ENCODE peak calls at places on chromosomes 6 and 20, in seven cellular contexts. Q is IMR-90, J is GM23338, C is H9, F is HCT116, I is OCI-LY7, W is fibroblast of lung. E is an unnamed sample.

GRCh38 chr20:16530201-16530681 is 43.0 kb downstream of the KIF16B start:
- DNase-seq in Q (peak; percentile 56), J (no peak), C (no peak), F (peak; percentile 83), I (no peak), W (peak; percentile 47), E (peak; percentile 38)

GRCh38 chr6:120965814-120966213 is 368.5 kb downstream of the TBC1D32 start:
- DNase-seq in Q (no peak), J (no peak), C (no peak), F (peak; percentile 1), I (no peak), W (peak; percentile 17), E (peak; percentile 33)

GRCh38 chr20:50632701-50633100 is 58.6 kb downstream of the RIPOR3 start:
- DNase-seq in Q (no peak), J (no peak), C (no peak), F (no peak), I (no peak), W (no peak), E (no peak)

GRCh38 chr6:129959358-129959930 is 58.9 kb upstream of the L3MBTL3 start:
- DNase-seq in Q (no peak), J (no peak), C (no peak), F (no peak), I (no peak), W (no peak), E (no peak)

GRCh38 chr20:50783390-50783789 is 11.5 kb upstream of the BCAS4 start:
- DNase-seq in Q (no peak), J (no peak), C (no peak), F (no peak), I (no peak), W (no peak), E (no peak)

GRCh38 chr6:10565913-10566312 is 44.8 kb downstream of the GCNT2 start:
- DNase-seq in Q (no peak), J (no peak), C (no peak), F (no peak), I (no peak), W (no peak), E (no peak)

GRCh38 chr6:159819932-159820640 is 20.0 kb downstream of the PNLDC1 start:
- DNase-seq in Q (no peak), J (no peak), C (peak; percentile 57), F (no peak), I (peak; percentile 54), W (no peak), E (no peak)

GRCh38 chr6:43951063-43951755 is 176.0 kb downstream of the MRPL14 start:
- DNase-seq in Q (no peak), J (peak; percentile 86), C (peak; percentile 91), F (peak; percentile 10), I (peak; percentile 28), W (no peak), E (no peak)

GRCh38 chr20:7136886-7137285 is 369.4 kb downstream of the BMP2 start:
- DNase-seq in Q (no peak), J (no peak), C (no peak), F (no peak), I (no peak), W (no peak), E (peak; percentile 17)

GRCh38 chr6:13152804-13153203 is 175.5 kb downstream of the TBC1D7 start:
- DNase-seq in Q (no peak), J (peak; percentile 86), C (peak; percentile 75), F (no peak), I (no peak), W (no peak), E (no peak)

GRCh38 chr6:44976677-44977405 is 351.3 kb upstream of the RUNX2 start:
- DNase-seq in Q (peak; percentile 12), J (no peak), C (no peak), F (no peak), I (no peak), W (peak; percentile 65), E (peak; percentile 63)

GRCh38 chr6:127302728-127303675 is 36.3 kb downstream of the RNF146 start:
- DNase-seq in Q (peak; percentile 48), J (peak; percentile 49), C (no peak), F (peak; percentile 16), I (peak; percentile 73), W (peak; percentile 33), E (peak; percentile 33)

DNA sequence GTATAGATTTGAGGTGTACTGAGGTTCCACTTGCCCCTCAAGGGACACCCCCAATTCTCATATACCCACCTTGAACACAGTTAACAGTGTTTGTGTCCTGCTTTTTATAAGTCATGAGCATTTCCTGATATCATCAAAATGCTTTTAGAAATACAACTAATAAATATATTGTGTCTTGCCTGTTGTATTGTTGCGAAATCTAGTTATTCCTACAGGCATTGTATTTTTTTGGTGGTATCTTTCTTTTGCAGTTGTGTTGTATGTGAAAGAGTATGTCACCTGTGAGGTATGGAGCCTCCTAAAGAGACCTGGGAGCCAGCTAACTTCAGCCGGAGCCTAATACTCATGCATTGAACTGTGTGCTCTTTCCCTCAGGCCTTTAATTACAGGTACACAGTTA is 40.7 kb downstream of the CDYL start:
- DNase-seq in Q (no peak), J (no peak), C (no peak), F (no peak), I (no peak), W (no peak), E (no peak)
- H4K20me1 ChIP-seq in Q (peaks cover 65% of the 10 kb centered on the region), J (peaks cover 99% of the 10 kb centered on the region), C (no peaks in the 10 kb centered on the region), F (peaks cover 10% of the 10 kb centered on the region), I (peaks cover 34% of the 10 kb centered on the region), W (no peaks in the 10 kb centered on the region), E (no peaks in the 10 kb centered on the region)

GRCh38 chr20:46036370-46036769 is 7.4 kb downstream of the SLC12A5 start:
- DNase-seq in Q (no peak), J (no peak), C (no peak), F (no peak), I (no peak), W (no peak), E (no peak)
- H4K20me1 ChIP-seq in Q (no peaks in the 10 kb centered on the region), J (peaks cover 5% of the 10 kb centered on the region), C (peaks cover 2% of the 10 kb centered on the region), F (no peaks in the 10 kb centered on the region), I (no peaks in the 10 kb centered on the region), W (no peaks in the 10 kb centered on the region), E (no peaks in the 10 kb centered on the region)

GRCh38 chr6:163455553-163455952 is 41.0 kb downstream of the QKI start:
- DNase-seq in Q (peak; percentile 28), J (no peak), C (no peak), F (no peak), I (no peak), W (peak; percentile 77), E (no peak)
- H4K20me1 ChIP-seq in Q (peaks cover 73% of the 10 kb centered on the region), J (peaks cover 41% of the 10 kb centered on the region), C (no peaks in the 10 kb centered on the region), F (no peaks in the 10 kb centered on the region), I (peaks cover 9% of the 10 kb centered on the region), W (peaks cover 3% of the 10 kb centered on the region), E (no peaks in the 10 kb centered on the region)

GRCh38 chr6:162875070-162875469 is 147.3 kb downstream of the PACRG start:
- DNase-seq in Q (no peak), J (no peak), C (no peak), F (no peak), I (no peak), W (no peak), E (no peak)

GRCh38 chr6:162873537-162873936 is 145.8 kb downstream of the PACRG start:
- DNase-seq in Q (no peak), J (no peak), C (no peak), F (no peak), I (no peak), W (peak; percentile 61), E (no peak)

GRCh38 chr6:162868397-162868796 is 140.6 kb downstream of the PACRG start:
- DNase-seq in Q (no peak), J (no peak), C (no peak), F (no peak), I (no peak), W (no peak), E (no peak)

GRCh38 chr6:162871966-162872365 is 144.2 kb downstream of the PACRG start:
- DNase-seq in Q (no peak), J (no peak), C (no peak), F (no peak), I (no peak), W (peak; percentile 77), E (no peak)
- H4K20me1 ChIP-seq in Q (no peaks in the 10 kb centered on the region), J (no peaks in the 10 kb centered on the region), C (no peaks in the 10 kb centered on the region), F (no peaks in the 10 kb centered on the region), I (no peaks in the 10 kb centered on the region), W (no peaks in the 10 kb centered on the region), E (no peaks in the 10 kb centered on the region)

GRCh38 chr20:46400253-46400652 is 6.2 kb downstream of the ELMO2 start:
- DNase-seq in Q (peak; percentile 80), J (no peak), C (no peak), F (no peak), I (no peak), W (peak; percentile 74), E (no peak)

GRCh38 chr20:46402236-46402886 is 4.1 kb downstream of the ELMO2 start:
- DNase-seq in Q (peak; percentile 27), J (no peak), C (no peak), F (no peak), I (no peak), W (peak; percentile 58), E (no peak)

GRCh38 chr20:46399401-46399800 is 7.0 kb downstream of the ELMO2 start:
- DNase-seq in Q (no peak), J (no peak), C (no peak), F (no peak), I (no peak), W (no peak), E (no peak)

GRCh38 chr20:46401478-46401860 is 4.9 kb downstream of the ELMO2 start:
- DNase-seq in Q (no peak), J (no peak), C (no peak), F (no peak), I (no peak), W (no peak), E (no peak)

GRCh38 chr20:46400828-46401477 is 5.5 kb downstream of the ELMO2 start:
- DNase-seq in Q (peak; percentile 46), J (peak; percentile 77), C (no peak), F (no peak), I (no peak), W (peak; percentile 48), E (no peak)
- H4K20me1 ChIP-seq in Q (peaks cover 27% of the 10 kb centered on the region), J (peaks cover 26% of the 10 kb centered on the region), C (peaks cover 2% of the 10 kb centered on the region), F (no peaks in the 10 kb centered on the region), I (peaks cover 10% of the 10 kb centered on the region), W (no peaks in the 10 kb centered on the region), E (no peaks in the 10 kb centered on the region)

GRCh38 chr20:58906111-58906510 is 53.6 kb downstream of the GNAS start:
- DNase-seq in Q (no peak), J (no peak), C (no peak), F (no peak), I (no peak), W (no peak), E (no peak)
- H4K20me1 ChIP-seq in Q (peaks cover 86% of the 10 kb centered on the region), J (peaks cover 42% of the 10 kb centered on the region), C (no peaks in the 10 kb centered on the region), F (peaks cover 10% of the 10 kb centered on the region), I (no peaks in the 10 kb centered on the region), W (no peaks in the 10 kb centered on the region), E (no peaks in the 10 kb centered on the region)

DNA sequence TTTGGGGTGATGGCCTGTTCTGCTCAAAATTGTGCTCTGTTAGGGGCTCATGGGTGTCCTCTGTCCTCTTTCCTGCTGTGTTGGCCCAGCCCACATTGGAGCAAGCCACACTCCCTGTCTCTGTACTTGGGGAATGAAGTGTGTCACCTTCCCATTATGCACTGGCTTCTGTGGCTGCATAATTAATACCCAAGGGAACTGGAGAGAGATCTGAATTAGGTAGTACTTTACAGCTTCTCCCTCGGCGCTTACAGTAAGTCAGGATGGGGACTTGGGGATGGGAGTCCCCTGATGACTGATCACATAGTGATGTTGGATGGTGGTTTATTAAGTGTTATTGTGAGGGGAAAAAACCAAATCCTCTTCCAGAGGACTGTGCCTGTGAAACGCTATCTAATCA is 116.6 kb downstream of the FOXO3 start:
- DNase-seq in Q (peak; percentile 20), J (no peak), C (no peak), F (no peak), I (no peak), W (peak; percentile 51), E (no peak)
- H4K20me1 ChIP-seq in Q (peaks cover 46% of the 10 kb centered on the region), J (peaks cover 7% of the 10 kb centered on the region), C (no peaks in the 10 kb centered on the region), F (peaks cover 4% of the 10 kb centered on the region), I (no peaks in the 10 kb centered on the region), W (no peaks in the 10 kb centered on the region), E (no peaks in the 10 kb centered on the region)

GRCh38 chr6:108627692-108628565 is 67.2 kb downstream of the FOXO3 start:
- DNase-seq in Q (peak; percentile 88), J (no peak), C (no peak), F (no peak), I (no peak), W (peak; percentile 84), E (peak; percentile 37)
- H4K20me1 ChIP-seq in Q (peaks cover 84% of the 10 kb centered on the region), J (peaks cover 10% of the 10 kb centered on the region), C (no peaks in the 10 kb centered on the region), F (peaks cover 30% of the 10 kb centered on the region), I (no peaks in the 10 kb centered on the region), W (no peaks in the 10 kb centered on the region), E (no peaks in the 10 kb centered on the region)